ENCODE peak calls at places on chromosomes 13 and 19, in ten cellular contexts. R, M, J, V, N, W, D, E, F and Y are unnamed samples.

GRCh38 chr19:15935167-15935702 is 906 bp upstream of the CYP4F11 start:
- DNase-seq in E (no peak), W (no peak), V (no peak), M (peak), N (no peak), R (no peak), D (no peak), F (no peak), J (no peak), Y (no peak)

GRCh38 chr13:30346159-30346788 is 38.9 kb upstream of the KATNAL1 start:
- DNase-seq in D (peak), N (no peak), F (no peak), M (peak), W (no peak), J (peak), R (peak), E (no peak), V (no peak), Y (no peak)

GRCh38 chr13:89382986-89383385 is 1711.8 kb downstream of the SLITRK5 start:
- DNase-seq in R (no peak), W (no peak), E (no peak), V (no peak), J (no peak), D (no peak), M (peak), N (peak), F (no peak), Y (no peak)

GRCh38 chr19:29482855-29483640 is 42.7 kb upstream of the VSTM2B start:
- DNase-seq in N (no peak), J (peak), D (no peak), M (no peak), R (no peak), E (no peak), V (no peak), F (no peak), W (no peak), Y (no peak)

GRCh38 chr13:59906413-59907027 is 257.2 kb downstream of the DIAPH3 start:
- DNase-seq in J (no peak), R (no peak), M (no peak), N (no peak), F (peak), W (peak), E (peak), D (no peak), V (peak), Y (peak)

GRCh38 chr13:73677041-73677589 is 457.1 kb downstream of the KLF12 start:
- DNase-seq in F (peak), R (no peak), J (no peak), V (no peak), D (no peak), E (peak), N (peak), W (no peak), M (no peak), Y (no peak)

GRCh38 chr13:48110930-48111721 is 16.2 kb upstream of the MED4 start:
- DNase-seq in E (no peak), W (no peak), R (no peak), D (peak), M (peak), V (no peak), F (peak), N (no peak), J (no peak), Y (no peak)

GRCh38 chr13:46551410-46552301 is 1.3 kb upstream of the LRCH1 start:
- DNase-seq in D (peak), N (peak), J (peak), F (peak), V (peak), R (peak), M (peak), W (no peak), E (peak), Y (peak)

GRCh38 chr19:4277051-4277700 is 1.9 kb upstream of the SHD start:
- DNase-seq in D (no peak), N (no peak), E (no peak), R (no peak), V (no peak), J (no peak), M (no peak), W (no peak), F (no peak), Y (no peak)

GRCh38 chr13:46679369-46680180 is 117.4 kb downstream of the ESD start:
- DNase-seq in W (no peak), N (no peak), M (no peak), R (no peak), F (peak), V (no peak), E (no peak), D (no peak), J (peak), Y (peak)

GRCh38 chr19:17686592-17687042 is 1.5 kb downstream of the UNC13A start:
- DNase-seq in D (no peak), V (peak), M (no peak), F (peak), J (no peak), R (no peak), N (no peak), W (no peak), E (peak), Y (no peak)

GRCh38 chr13:32537580-32538233 is 888 bp downstream of the N4BP2L2 start:
- DNase-seq in R (no peak), D (peak), M (peak), E (peak), N (no peak), W (no peak), J (no peak), V (no peak), F (no peak), Y (peak)

GRCh38 chr13:37929308-37929707 is 59.7 kb upstream of the TRPC4 start:
- DNase-seq in J (no peak), F (no peak), E (no peak), V (no peak), W (no peak), D (no peak), N (no peak), R (no peak), M (no peak), Y (no peak)

GRCh38 chr13:80348750-80349149 is 7.8 kb upstream of the SPRY2 start:
- DNase-seq in M (no peak), V (no peak), E (no peak), R (no peak), W (no peak), J (no peak), N (no peak), D (no peak), F (no peak), Y (no peak)

GRCh38 chr13:30114586-30115256 is 192.6 kb downstream of the KATNAL1 start:
- DNase-seq in R (peak), F (peak), V (peak), M (peak), D (peak), J (peak), E (peak), N (peak), W (no peak), Y (peak)

GRCh38 chr13:23799945-23800344 is 89.3 kb downstream of the MIPEP start:
- DNase-seq in V (no peak), N (no peak), R (no peak), M (no peak), D (no peak), F (peak), J (no peak), W (no peak), E (no peak), Y (no peak)

GRCh38 chr19:48135411-48135810 is 24.8 kb upstream of the PLA2G4C start:
- DNase-seq in V (no peak), J (no peak), W (no peak), N (no peak), F (no peak), E (no peak), R (no peak), M (no peak), D (no peak), Y (no peak)

GRCh38 chr19:6232567-6232966 is 47.2 kb downstream of the MLLT1 start:
- DNase-seq in D (no peak), V (no peak), W (peak), F (peak), R (no peak), M (no peak), J (no peak), N (no peak), E (no peak), Y (no peak)

GRCh38 chr13:41919741-41920487 is 41.0 kb downstream of the VWA8 start:
- DNase-seq in N (no peak), W (no peak), M (no peak), J (no peak), E (no peak), F (no peak), V (peak), R (no peak), D (no peak), Y (no peak)

GRCh38 chr13:23711355-23711754 is 141.1 kb downstream of the TNFRSF19 start:
- DNase-seq in D (no peak), E (no peak), M (no peak), R (no peak), W (no peak), N (no peak), V (no peak), J (no peak), F (no peak), Y (no peak)

GRCh38 chr19:950352-951066 is 24.7 kb downstream of the ARID3A start:
- DNase-seq in D (no peak), W (no peak), J (no peak), V (no peak), E (no peak), N (no peak), R (no peak), M (no peak), F (no peak), Y (no peak)

GRCh38 chr13:48159436-48160225 is 64.7 kb upstream of the MED4 start:
- DNase-seq in E (no peak), N (no peak), J (no peak), V (no peak), R (no peak), M (no peak), D (no peak), W (no peak), F (no peak), Y (no peak)

GRCh38 chr19:8320564-8321066 is 560 bp downstream of the NDUFA7 start:
- DNase-seq in M (no peak), F (no peak), E (no peak), J (no peak), D (no peak), R (no peak), N (no peak), V (no peak), W (no peak), Y (peak)

GRCh38 chr13:79745141-79745540 is 264.2 kb downstream of the NDFIP2 start:
- DNase-seq in W (no peak), F (peak), D (no peak), M (no peak), E (no peak), N (no peak), J (no peak), V (no peak), R (no peak), Y (no peak)

GRCh38 chr19:53904909-53905308 is 4.2 kb upstream of the CACNG7 start:
- DNase-seq in M (no peak), E (no peak), R (no peak), J (no peak), N (no peak), W (no peak), V (no peak), F (no peak), D (no peak), Y (no peak)